ENCODE peak calls at places on chromosomes 4 and X, in eight cellular contexts. D is Caco-2; V is ascending aorta; R is effector memory CD4-positive, alpha-beta T cell; F is BE2C; N is tibial nerve; G is Karpas-422; T is fibroblast of lung. U is an unnamed sample. For H3K36me3, the result is how much of the 10 kb centered on the place peaks cover.

GRCh38 chr4:101818362-101818761 is 27.8 kb downstream of the BANK1 start:
- DNase-seq in D (no peak), V (no peak), R (no peak), F (no peak), N (no peak), G (no peak), T (no peak), U (no peak)

GRCh38 chr4:1410491-1411325 is 4.5 kb upstream of the NKX1-1 start:
- DNase-seq in D (peak), V (no peak), R (no peak), F (no peak), N (no peak), G (peak), T (peak), U (peak)

GRCh38 chr4:94444771-94445170 is 7.0 kb upstream of the PDLIM5 start:
- DNase-seq in D (no peak), V (no peak), R (no peak), F (no peak), N (no peak), G (no peak), T (no peak), U (no peak)

GRCh38 chrX:24465524-24465850 is 401 bp downstream of the PDK3 start:
- DNase-seq in D (no peak), V (no peak), R (peak), F (no peak), N (no peak), G (no peak), T (no peak), U (no peak)

GRCh38 chr4:34309356-34309900 is 1934.9 kb downstream of the ARAP2 start:
- DNase-seq in D (no peak), V (no peak), R (no peak), F (no peak), N (no peak), G (no peak), T (peak), U (no peak)

GRCh38 chrX:67346667-67347066 is 197.2 kb upstream of the AR start:
- DNase-seq in D (no peak), V (no peak), R (no peak), F (no peak), N (no peak), G (no peak), T (no peak), U (no peak)

GRCh38 chr4:118557298-118557851 is 127.8 kb upstream of the METTL14 start:
- DNase-seq in D (no peak), V (no peak), R (no peak), F (no peak), N (no peak), G (no peak), T (peak), U (no peak)

GRCh38 chr4:20859097-20859781 is 159.0 kb downstream of the PACRGL start:
- DNase-seq in D (no peak), V (no peak), R (no peak), F (no peak), N (no peak), G (no peak), T (no peak), U (no peak)

GRCh38 chrX:821311-822178 is 191.0 kb downstream of the SHOX start:
- DNase-seq in D (no peak), V (no peak), R (no peak), F (no peak), N (no peak), G (no peak), T (no peak), U (no peak)

GRCh38 chr4:53321151-53321987 is 44.5 kb downstream of the SCFD2 start:
- DNase-seq in D (no peak), V (no peak), R (no peak), F (no peak), N (no peak), G (no peak), T (peak), U (no peak)

GRCh38 chrX:39576081-39576701 is 521.6 kb downstream of the BCOR start:
- DNase-seq in D (no peak), V (no peak), R (no peak), F (peak), N (no peak), G (no peak), T (no peak), U (no peak)

GRCh38 chrX:110404376-110404775 is 45.7 kb downstream of the RTL9 start:
- DNase-seq in D (no peak), V (no peak), R (no peak), F (no peak), N (no peak), G (no peak), T (no peak), U (no peak)

GRCh38 chr4:24736066-24736465 is 59.3 kb upstream of the SOD3 start:
- DNase-seq in D (no peak), V (no peak), R (no peak), F (no peak), N (no peak), G (peak), T (peak), U (no peak)

GRCh38 chr4:10521386-10521785 is 64.2 kb upstream of the ZNF518B start:
- DNase-seq in D (no peak), V (no peak), R (no peak), F (no peak), N (no peak), G (no peak), T (no peak), U (no peak)

GRCh38 chr4:173189117-173189693 is 20.6 kb downstream of the GALNT7 start:
- DNase-seq in D (no peak), V (no peak), R (no peak), F (no peak), N (no peak), G (no peak), T (peak), U (no peak)

GRCh38 chr4:116066711-116067245 is 953.4 kb upstream of the NDST4 start:
- DNase-seq in D (no peak), V (no peak), R (no peak), F (no peak), N (no peak), G (no peak), T (no peak), U (no peak)

GRCh38 chr4:136864580-136865185 is 667.6 kb downstream of the PCDH18 start:
- DNase-seq in D (peak), V (no peak), R (no peak), F (peak), N (peak), G (peak), T (peak), U (no peak)

GRCh38 chr4:165440415-165440882 is 61.6 kb downstream of the CPE start:
- DNase-seq in D (peak), V (no peak), R (no peak), F (no peak), N (no peak), G (no peak), T (peak), U (no peak)

GRCh38 chr4:38957239-38957815 is 74.9 kb downstream of the TMEM156 start:
- DNase-seq in D (no peak), V (no peak), R (no peak), F (no peak), N (no peak), G (no peak), T (peak), U (no peak)

GRCh38 chrX:135087867-135088266 is 32.5 kb downstream of the ETDB start:
- DNase-seq in D (no peak), V (no peak), R (no peak), F (no peak), N (no peak), G (no peak), T (no peak), U (no peak)

DNA sequence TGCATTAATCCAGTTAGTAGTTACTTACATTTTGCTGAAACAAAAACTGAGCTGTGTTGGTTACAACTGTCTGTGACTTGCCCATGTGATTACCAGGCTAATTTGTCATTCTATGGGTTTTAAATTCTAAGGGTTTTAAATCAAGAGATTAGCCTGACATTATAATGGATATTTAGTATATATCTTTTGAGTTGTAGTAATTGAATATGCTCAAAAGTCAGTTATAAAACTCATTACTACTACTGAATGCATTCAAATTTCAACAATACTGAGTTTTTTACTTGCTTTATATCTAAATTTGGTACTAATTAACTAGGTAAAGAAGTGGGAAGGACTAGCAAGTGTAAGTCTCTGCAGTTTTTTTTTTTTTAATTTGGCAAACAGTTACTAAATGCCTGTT is 14.7 kb downstream of the LARP7 start:
- DNase-seq in D (no peak), V (no peak), R (no peak), F (no peak), N (no peak), G (no peak), T (no peak), U (no peak)
- H3K36me3 ChIP-seq in D (under half), V (half or more), R (half or more), F (half or more), N (half or more), G (half or more), T (under half), U (half or more)

GRCh38 chr4:128846063-128846462 is 36.6 kb downstream of the JADE1 start:
- DNase-seq in D (no peak), V (no peak), R (no peak), F (no peak), N (no peak), G (no peak), T (no peak), U (no peak)
- H3K36me3 ChIP-seq in D (under half), V (half or more), R (half or more), F (half or more), N (half or more), G (half or more), T (under half), U (under half)

GRCh38 chr4:27790911-27791310 is 930.3 kb downstream of the STIM2 start:
- DNase-seq in D (no peak), V (no peak), R (no peak), F (no peak), N (no peak), G (no peak), T (peak), U (no peak)
- H3K36me3 ChIP-seq in D (under half), V (under half), R (under half), F (under half), N (under half), G (under half), T (under half), U (under half)

DNA sequence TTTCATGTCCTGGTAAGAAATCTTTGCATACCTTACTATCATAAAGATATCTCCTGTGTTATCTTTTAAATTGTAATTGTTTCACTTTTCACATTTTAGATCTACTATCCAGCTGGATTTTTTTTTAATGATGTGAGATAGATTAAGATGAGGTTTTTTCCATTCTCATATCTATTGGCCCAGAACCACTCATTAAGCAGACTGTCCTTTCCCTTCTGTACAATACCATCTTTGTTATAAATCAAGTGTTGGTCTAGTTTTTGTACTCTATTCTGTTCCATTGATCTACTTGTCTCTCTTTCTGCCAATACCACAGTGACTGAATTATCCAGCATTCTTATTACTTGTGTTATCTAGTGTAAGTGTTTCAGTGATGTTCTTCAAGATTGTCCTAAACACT is 131.6 kb upstream of the TRIM2 start:
- DNase-seq in D (no peak), V (no peak), R (no peak), F (no peak), N (no peak), G (no peak), T (no peak), U (no peak)
- H3K36me3 ChIP-seq in D (under half), V (under half), R (under half), F (under half), N (under half), G (under half), T (under half), U (under half)

GRCh38 chr4:112563431-112564200 is 47.6 kb upstream of the NEUROG2 start:
- DNase-seq in D (no peak), V (no peak), R (no peak), F (no peak), N (no peak), G (peak), T (no peak), U (no peak)
- H3K36me3 ChIP-seq in D (under half), V (under half), R (under half), F (under half), N (under half), G (under half), T (under half), U (under half)

GRCh38 chr4:138891610-138892009 is 124.0 kb upstream of the NOCT start:
- DNase-seq in D (no peak), V (no peak), R (no peak), F (no peak), N (no peak), G (no peak), T (no peak), U (no peak)
- H3K36me3 ChIP-seq in D (under half), V (under half), R (under half), F (under half), N (under half), G (under half), T (under half), U (under half)

DNA sequence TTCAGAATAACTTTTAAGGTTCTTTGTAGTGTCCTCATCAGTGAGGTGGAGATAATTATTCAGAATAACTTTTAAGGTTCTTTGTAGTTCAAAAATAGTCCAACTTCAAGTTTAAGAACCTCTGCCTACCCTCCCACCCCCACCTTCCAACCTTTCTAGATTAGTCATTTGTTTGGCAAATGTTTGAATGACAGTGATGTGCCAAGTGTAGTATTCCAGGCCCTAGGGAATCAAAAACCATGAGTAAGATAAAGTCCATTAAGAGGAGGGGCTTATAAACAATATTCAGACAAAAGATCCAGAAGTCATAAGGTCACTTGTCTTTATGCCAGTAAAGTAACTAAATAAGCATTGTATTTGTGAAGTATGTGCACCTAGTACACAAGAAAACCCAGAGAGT is 51.3 kb downstream of the DCUN1D4 start:
- DNase-seq in D (no peak), V (no peak), R (no peak), F (no peak), N (no peak), G (peak), T (no peak), U (no peak)
- H3K36me3 ChIP-seq in D (under half), V (under half), R (under half), F (under half), N (under half), G (under half), T (under half), U (under half)

U was measured in Peyer's patch.